ENCODE peak calls at places on chromosomes 13 and 19, in five cellular contexts. K is activated T-cell treated with anti-CD3 and anti-CD28 coated beads, Interleukin-2, amount 50 U/mL, for 4 hours; F is body of pancreas; I is left lung; R is PC-3. D is an unnamed sample.

GRCh38 chr19:33780746-33781145 is 15.9 kb upstream of the KCTD15 start:
- ATAC-seq in R (no peak), I (no peak), F (no peak), K (no peak), D (no peak)

GRCh38 chr19:17327068-17327653 is 7.5 kb downstream of the ANO8 start:
- ATAC-seq in I (no peak), F (no peak), K (no peak), R (no peak), D (no peak)

GRCh38 chr13:99911965-99912566 is 59.5 kb downstream of the ZIC5 start:
- ATAC-seq in K (no peak), R (no peak), I (no peak), F (no peak), D (peak; percentile 82)

GRCh38 chr13:38498271-38498670 is 148.6 kb downstream of the UFM1 start:
- ATAC-seq in F (no peak), K (no peak), I (no peak), R (no peak), D (no peak)

GRCh38 chr19:40974633-40975037 is 16.4 kb upstream of the CYP2B6 start:
- ATAC-seq in I (peak; percentile 96), K (peak; percentile 78), R (peak; percentile 74), F (peak; percentile 71), D (peak; percentile 75)

GRCh38 chr19:35123573-35123972 is 8.0 kb downstream of the FXYD3 start:
- ATAC-seq in K (no peak), R (peak; percentile 27), I (peak; percentile 42), F (no peak), D (no peak)

GRCh38 chr13:93505104-93505952 is 278.7 kb downstream of the GPC6 start:
- ATAC-seq in I (no peak), K (no peak), R (peak; percentile 66), F (no peak), D (no peak)

GRCh38 chr19:44792286-44792685 is 14.6 kb downstream of the CBLC start:
- ATAC-seq in K (no peak), R (no peak), F (no peak), I (no peak), D (no peak)

GRCh38 chr19:46404884-46405658 is 8.3 kb downstream of the CCDC8 start:
- ATAC-seq in R (peak; percentile 20), I (peak; percentile 18), F (peak; percentile 19), K (peak; percentile 58), D (no peak)

GRCh38 chr13:26424181-26424580 is 133.3 kb upstream of the WASF3 start:
- ATAC-seq in K (no peak), F (no peak), I (no peak), R (no peak), D (no peak)

GRCh38 chr13:55745828-55746227 is 1394.9 kb upstream of the PRR20A start:
- ATAC-seq in F (no peak), R (no peak), I (no peak), K (no peak), D (no peak)

GRCh38 chr19:41928754-41929535 is 696 bp upstream of the ERFL start:
- ATAC-seq in I (peak; percentile 35), R (peak; percentile 20), K (peak; percentile 65), F (peak; percentile 37), D (peak; percentile 69)

GRCh38 chr19:51489113-51489512 is 10.8 kb downstream of the CEACAM18 start:
- ATAC-seq in R (no peak), I (no peak), K (peak; percentile 89), F (no peak), D (peak; percentile 95)

GRCh38 chr13:62046512-62046911 is 630.9 kb upstream of the PCDH20 start:
- ATAC-seq in K (no peak), F (no peak), R (no peak), I (no peak), D (no peak)

GRCh38 chr13:80012281-80012680 is 328.6 kb downstream of the SPRY2 start:
- ATAC-seq in F (no peak), R (no peak), K (no peak), I (peak; percentile 44), D (no peak)

GRCh38 chr19:33841685-33842084 is 45.0 kb downstream of the KCTD15 start:
- ATAC-seq in R (no peak), I (no peak), F (no peak), K (no peak), D (no peak)

GRCh38 chr19:35740108-35740422 is 2.2 kb downstream of the IGFLR1 start:
- ATAC-seq in R (peak; percentile 7), K (peak; percentile 8), F (no peak), I (no peak), D (peak; percentile 12)

GRCh38 chr13:101726681-101727080 is 274.2 kb downstream of the ITGBL1 start:
- ATAC-seq in I (no peak), K (no peak), R (no peak), F (no peak), D (no peak)

GRCh38 chr13:105908581-105908980 is 626.9 kb downstream of the EFNB2 start:
- ATAC-seq in I (no peak), K (peak; percentile 58), R (no peak), F (no peak), D (peak; percentile 87)

GRCh38 chr19:42048992-42049391 is 21.0 kb downstream of the GRIK5 start:
- ATAC-seq in R (no peak), K (peak; percentile 33), I (peak; percentile 78), F (no peak), D (no peak)

GRCh38 chr19:16316506-16316882 is 8.1 kb upstream of the KLF2 start:
- ATAC-seq in I (peak; percentile 55), R (no peak), F (peak; percentile 27), K (no peak), D (no peak)

GRCh38 chr13:113816925-113817859 is 46.7 kb downstream of the GAS6 start:
- ATAC-seq in K (peak; percentile 77), R (peak; percentile 12), I (peak; percentile 64), F (peak; percentile 62), D (peak; percentile 78)

GRCh38 chr13:27362064-27362751 is 62.2 kb upstream of the GTF3A start:
- ATAC-seq in R (peak; percentile 86), K (peak; percentile 95), F (peak; percentile 96), I (peak; percentile 99), D (peak; percentile 95)

GRCh38 chr19:14560776-14561108 is 11.1 kb downstream of the NDUFB7 start:
- ATAC-seq in I (no peak), F (no peak), K (no peak), R (no peak), D (no peak)

GRCh38 chr19:42282810-42283247 is 13.8 kb downstream of the CIC start:
- ATAC-seq in F (no peak), K (no peak), I (peak; percentile 1), R (no peak), D (no peak)